ENCODE peak calls at places on chromosomes 16 and 17, in six cellular contexts. G, V, Y, P, N and H are unnamed samples.
A peak's percentile ranks its signal among the peaks of the same experiment; 100 is the strongest.

GRCh38 chr16:47037396-47037745 is 63.9 kb upstream of the DNAJA2 start:
- DNase-seq in Y (no peak), N (peak; percentile 41), V (no peak), P (peak; percentile 79), G (peak; percentile 71), H (no peak)

GRCh38 chr17:42581744-42582270 is 4.3 kb upstream of the PSMC3IP start:
- DNase-seq in N (no peak), G (no peak), Y (no peak), V (no peak), P (no peak), H (no peak)

GRCh38 chr16:69581297-69581696 is 15.5 kb downstream of the NFAT5 start:
- DNase-seq in P (no peak), N (no peak), Y (no peak), V (no peak), G (no peak), H (no peak)

GRCh38 chr17:76265624-76266243 is 586 bp downstream of the UBALD2 start:
- DNase-seq in N (peak; percentile 71), Y (peak; percentile 83), G (peak; percentile 86), V (no peak), P (peak; percentile 94), H (peak; percentile 74)

GRCh38 chr17:41527076-41528023 is 758 bp downstream of the KRT19 start:
- DNase-seq in Y (peak; percentile 79), G (no peak), N (no peak), P (peak; percentile 83), V (no peak), H (no peak)

GRCh38 chr16:19348578-19349315 is 63.2 kb downstream of the CLEC19A start:
- DNase-seq in P (no peak), G (no peak), V (no peak), N (no peak), Y (no peak), H (no peak)

GRCh38 chr16:22624759-22625533 is 114.3 kb downstream of the NPIPB5 start:
- DNase-seq in N (no peak), P (peak; percentile 60), G (no peak), V (peak; percentile 79), Y (no peak), H (no peak)

GRCh38 chr17:76736349-76737081 is 616 bp downstream of the SRSF2 start:
- DNase-seq in V (no peak), G (peak; percentile 87), Y (peak; percentile 88), N (peak; percentile 84), P (peak; percentile 94), H (peak; percentile 64)

GRCh38 chr16:84618428-84619102 is 687 bp upstream of the COTL1 start:
- DNase-seq in G (peak; percentile 75), P (peak; percentile 89), N (no peak), Y (no peak), V (peak; percentile 93), H (peak; percentile 40)

GRCh38 chr17:7021993-7022778 is 664 bp upstream of the BCL6B start:
- DNase-seq in Y (peak; percentile 85), V (no peak), G (peak; percentile 86), N (peak; percentile 83), P (peak; percentile 92), H (peak; percentile 80)

GRCh38 chr16:28040039-28040438 is 23.5 kb downstream of the GSG1L start:
- DNase-seq in P (no peak), V (no peak), G (no peak), Y (no peak), N (no peak), H (no peak)

GRCh38 chr17:3531266-3532101 is 26.1 kb downstream of the TRPV3 start:
- DNase-seq in N (peak; percentile 48), G (peak; percentile 56), Y (no peak), V (no peak), P (peak; percentile 48), H (peak; percentile 10)

GRCh38 chr16:9844361-9844760 is 337.9 kb downstream of the GRIN2A start:
- DNase-seq in Y (no peak), P (no peak), V (no peak), N (no peak), G (no peak), H (no peak)

GRCh38 chr16:49282690-49283375 is 1.2 kb upstream of the CBLN1 start:
- DNase-seq in G (no peak), P (no peak), Y (no peak), V (no peak), N (no peak), H (no peak)

GRCh38 chr17:63707151-63707550 is 7.2 kb upstream of the LIMD2 start:
- DNase-seq in P (no peak), N (no peak), V (no peak), G (no peak), Y (no peak), H (no peak)
- H3K4me3 ChIP-seq in P (no peak overlapping the region), N (no peak overlapping the region), V (no peak overlapping the region), G (no peak overlapping the region), Y (no peak overlapping the region), H (no peak overlapping the region)

GRCh38 chr16:52574105-52574437 is 27.1 kb upstream of the TOX3 start:
- DNase-seq in N (no peak), Y (no peak), G (no peak), P (no peak), V (no peak), H (no peak)

GRCh38 chr16:52570495-52571091 is 23.6 kb upstream of the TOX3 start:
- DNase-seq in Y (no peak), G (no peak), P (no peak), V (no peak), N (no peak), H (no peak)

GRCh38 chr16:52573365-52574104 is 26.6 kb upstream of the TOX3 start:
- DNase-seq in G (no peak), Y (no peak), P (no peak), V (no peak), N (no peak), H (no peak)

GRCh38 chr16:52569701-52570100 is 22.8 kb upstream of the TOX3 start:
- DNase-seq in G (no peak), V (no peak), Y (no peak), N (no peak), P (no peak), H (no peak)

DNA sequence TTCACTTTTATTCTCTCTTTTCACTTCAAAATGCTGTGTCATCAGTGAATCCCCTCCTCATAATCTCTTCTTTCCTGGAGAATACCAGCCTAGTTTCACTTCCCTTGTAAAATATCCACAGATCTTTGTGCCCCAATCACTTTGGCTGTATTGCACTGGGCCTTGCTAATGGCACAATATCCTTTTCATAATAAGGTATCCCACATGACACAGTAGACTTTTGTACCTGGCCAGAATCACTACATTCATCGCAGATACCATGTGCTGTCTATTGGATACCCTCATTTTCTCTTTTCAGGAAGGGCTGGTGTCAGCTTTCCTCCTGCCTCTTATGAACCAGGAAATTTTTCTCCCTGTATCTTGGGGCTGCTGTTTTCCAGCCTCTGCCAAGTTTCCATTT is 25.7 kb upstream of the TOX3 start:
- DNase-seq in Y (no peak), V (no peak), N (no peak), G (no peak), P (no peak), H (no peak)
- H3K27ac ChIP-seq in Y (no peak overlapping the region), V (no peak overlapping the region), N (no peak overlapping the region), G (no peak overlapping the region), P (no peak overlapping the region), H (no peak overlapping the region)

GRCh38 chr17:64497565-64498035 is 746 bp upstream of the POLG2 start:
- DNase-seq in V (no peak), G (no peak), N (no peak), Y (no peak), P (no peak), H (no peak)
- H3K36me3 ChIP-seq in V (peaks cover 34% of the 10 kb centered on the region), G (peaks cover 60% of the 10 kb centered on the region), N (peaks cover 61% of the 10 kb centered on the region), Y (peaks cover 63% of the 10 kb centered on the region), P (peaks cover 35% of the 10 kb centered on the region), H (peaks cover 56% of the 10 kb centered on the region)

GRCh38 chr17:39740357-39741111 is 2.8 kb downstream of the GRB7 start:
- DNase-seq in N (no peak), P (peak; percentile 94), V (peak; percentile 92), Y (no peak), G (no peak), H (no peak)
- H3K4me3 ChIP-seq in N (no peak overlapping the region), P (peak overlapping the region; percentile 66), V (peak overlapping the region; percentile 73), Y (peak overlapping the region; percentile 62), G (no peak overlapping the region), H (no peak overlapping the region)

GRCh38 chr17:56785396-56785795 is 48.3 kb downstream of the C17orf67 start:
- DNase-seq in V (peak; percentile 58), Y (no peak), G (no peak), P (no peak), N (no peak), H (no peak)
- H3K27ac ChIP-seq in V (peak overlapping the region; percentile 90), Y (no peak overlapping the region), G (no peak overlapping the region), P (no peak overlapping the region), N (no peak overlapping the region), H (no peak overlapping the region)

GRCh38 chr16:11836653-11837244 is 14.6 kb downstream of the RSL1D1 start:
- DNase-seq in P (no peak), Y (no peak), N (no peak), V (no peak), G (peak; percentile 9), H (no peak)
- H3K36me3 ChIP-seq in P (peaks cover 22% of the 10 kb centered on the region), Y (peaks cover 58% of the 10 kb centered on the region), N (peaks cover 60% of the 10 kb centered on the region), V (peaks cover 37% of the 10 kb centered on the region), G (peaks cover 61% of the 10 kb centered on the region), H (peaks cover 52% of the 10 kb centered on the region)

GRCh38 chr16:85989863-85990643 is 91.1 kb downstream of the IRF8 start:
- DNase-seq in V (no peak), N (no peak), P (peak; percentile 12), Y (no peak), G (no peak), H (no peak)
- H3K4me3 ChIP-seq in V (no peak overlapping the region), N (no peak overlapping the region), P (no peak overlapping the region), Y (no peak overlapping the region), G (no peak overlapping the region), H (no peak overlapping the region)